ENCODE peak calls at places on chromosomes 12 and 14, in four cellular contexts. D is body of pancreas; Y is stimulated activated CD4-positive, alpha-beta T cell treated with anti-CD3 and anti-CD28 coated beads, Interleukin-4, amount 100 ng/mL, for 4 hours; R is amygdala. U is an unnamed sample.

GRCh38 chr12:24952389-24952788 is 3.5 kb upstream of the BCAT1 start:
- DNase-seq in R (no peak), D (no peak), Y (no peak), U (no peak)

GRCh38 chr12:43316506-43316905 is 235.5 kb downstream of the ADAMTS20 start:
- DNase-seq in Y (no peak), R (no peak), D (no peak), U (no peak)

GRCh38 chr12:63845726-63846125 is 1.2 kb downstream of the SRGAP1 start:
- DNase-seq in D (no peak), Y (no peak), R (no peak), U (no peak)

GRCh38 chr14:76811561-76811960 is 1.1 kb downstream of the ANGEL1 start:
- DNase-seq in Y (no peak), R (no peak), D (no peak), U (no peak)

GRCh38 chr12:97181571-97182265 is 274.7 kb downstream of the NEDD1 start:
- DNase-seq in D (no peak), Y (no peak), R (no peak), U (no peak)

GRCh38 chr14:53509845-53510244 is 356.7 kb upstream of the DDHD1 start:
- DNase-seq in Y (no peak), R (no peak), D (no peak), U (no peak)

GRCh38 chr12:130079254-130079653 is 83.0 kb upstream of the FZD10 start:
- DNase-seq in Y (no peak), R (no peak), D (no peak), U (no peak)

GRCh38 chr14:67251573-67252226 is 10.5 kb downstream of the PALS1 start:
- DNase-seq in Y (no peak), D (no peak), R (no peak), U (no peak)

GRCh38 chr12:108568653-108569154 is 6.3 kb downstream of the ISCU start:
- DNase-seq in R (no peak), D (no peak), Y (peak), U (no peak)

GRCh38 chr12:27861428-27862167 is 81.6 kb upstream of the MANSC4 start:
- DNase-seq in Y (no peak), D (peak), R (no peak), U (no peak)

GRCh38 chr12:84508943-84509342 is 403.7 kb downstream of the SLC6A15 start:
- DNase-seq in D (no peak), R (no peak), Y (no peak), U (no peak)

GRCh38 chr12:123436017-123436964 is at the start of gene RILPL2:
- DNase-seq in D (peak), R (peak), Y (peak), U (peak)

GRCh38 chr12:96236221-96236822 is 42.1 kb downstream of the ELK3 start:
- DNase-seq in R (no peak), D (no peak), Y (no peak), U (no peak)

GRCh38 chr12:117733292-117733805 is 235.4 kb downstream of the KSR2 start:
- DNase-seq in R (no peak), Y (no peak), D (no peak), U (no peak)

GRCh38 chr14:100445436-100446088 is 122.4 kb downstream of the SLC25A47 start:
- DNase-seq in Y (no peak), D (no peak), R (no peak), U (no peak)

GRCh38 chr14:57822081-57822480 is 43.8 kb downstream of the SLC35F4 start:
- DNase-seq in Y (no peak), R (no peak), D (no peak), U (no peak)

GRCh38 chr12:32139064-32139421 is 32.4 kb downstream of the BICD1 start:
- DNase-seq in Y (peak), R (no peak), D (no peak), U (no peak)